ENCODE peak calls at places on chromosomes 7 and 10, in nine cellular contexts. Y, P, V, O, Z, S, K, A and G are unnamed samples.
A peak's percentile ranks its signal among the peaks of the same experiment; 100 is the strongest.

GRCh38 chr7:116224492-116225098 is 14.3 kb downstream of the TES start:
- DNase-seq in Y (no peak), P (no peak), V (no peak), O (no peak), Z (no peak), S (no peak), K (no peak), A (no peak), G (no peak)

GRCh38 chr10:63788152-63788821 is 267.1 kb downstream of the REEP3 start:
- DNase-seq in Y (no peak), P (no peak), V (no peak), O (no peak), Z (no peak), S (no peak), K (no peak), A (no peak), G (no peak)

GRCh38 chr7:50729962-50730361 is 52.7 kb downstream of the GRB10 start:
- DNase-seq in Y (no peak), P (no peak), V (no peak), O (no peak), Z (no peak), S (no peak), K (no peak), A (no peak), G (peak; percentile 24)

GRCh38 chr10:57657164-57657765 is 610.4 kb downstream of the IPMK start:
- DNase-seq in Y (peak; percentile 18), P (peak; percentile 83), V (peak; percentile 12), O (peak; percentile 9), Z (peak; percentile 71), S (no peak), K (peak; percentile 23), A (peak; percentile 47), G (peak; percentile 78)

GRCh38 chr7:76300210-76300731 is 2.2 kb upstream of the HSPB1 start:
- DNase-seq in Y (peak; percentile 82), P (peak; percentile 65), V (no peak), O (no peak), Z (no peak), S (peak; percentile 95), K (no peak), A (no peak), G (no peak)

GRCh38 chr7:52297128-52297527 is 738.3 kb upstream of the POM121L12 start:
- DNase-seq in Y (no peak), P (no peak), V (no peak), O (no peak), Z (no peak), S (no peak), K (no peak), A (no peak), G (no peak)

GRCh38 chr7:103073989-103074518 is 542 bp downstream of the FBXL13 start:
- DNase-seq in Y (peak; percentile 58), P (peak; percentile 28), V (no peak), O (no peak), Z (no peak), S (peak; percentile 5), K (no peak), A (no peak), G (no peak)

GRCh38 chr7:67754651-67755050 is 758.0 kb downstream of the TYW1 start:
- DNase-seq in Y (no peak), P (no peak), V (no peak), O (no peak), Z (no peak), S (no peak), K (no peak), A (no peak), G (no peak)

GRCh38 chr7:111860248-111860647 is 298.0 kb upstream of the IMMP2L start:
- DNase-seq in Y (no peak), P (no peak), V (no peak), O (no peak), Z (no peak), S (no peak), K (no peak), A (no peak), G (no peak)

GRCh38 chr10:126872768-126873167 is 32.5 kb upstream of the DOCK1 start:
- DNase-seq in Y (no peak), P (no peak), V (no peak), O (no peak), Z (no peak), S (no peak), K (no peak), A (no peak), G (no peak)

GRCh38 chr10:45599646-45600045 is 72.9 kb downstream of the ZFAND4 start:
- DNase-seq in Y (no peak), P (no peak), V (no peak), O (no peak), Z (no peak), S (no peak), K (no peak), A (no peak), G (no peak)

DNA sequence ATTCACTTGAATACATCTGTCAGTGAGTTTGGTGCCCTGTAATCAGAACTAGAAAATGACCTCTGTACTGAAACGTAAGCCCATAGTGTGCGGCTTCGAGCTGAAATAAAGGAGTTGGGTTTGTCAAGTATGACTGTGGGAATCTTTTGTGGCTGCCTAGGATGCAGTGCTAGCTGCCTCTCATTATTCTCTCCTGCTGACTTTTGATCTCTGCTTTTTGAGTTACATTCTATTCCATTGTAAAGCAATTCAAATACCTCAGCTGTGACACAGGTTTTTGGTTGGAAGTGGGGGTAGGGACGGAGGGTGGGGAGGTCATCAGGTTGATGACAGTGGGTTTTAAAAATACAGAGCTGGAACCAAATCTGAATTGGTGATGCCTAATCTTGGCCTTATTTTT is 40.4 kb downstream of the ICA1 start:
- DNase-seq in Y (no peak), P (no peak), V (no peak), O (no peak), Z (no peak), S (no peak), K (no peak), A (no peak), G (no peak)
- H3K27ac ChIP-seq in Y (no peak overlapping the region), P (no peak overlapping the region), V (no peak overlapping the region), O (no peak overlapping the region), Z (peak overlapping the region; percentile 52), S (no peak overlapping the region), K (no peak overlapping the region), A (peak overlapping the region; percentile 82), G (no peak overlapping the region)

GRCh38 chr7:35967366-35968139 is 166.7 kb downstream of the SEPTIN7 start:
- DNase-seq in Y (no peak), P (no peak), V (no peak), O (no peak), Z (peak; percentile 49), S (no peak), K (no peak), A (peak; percentile 22), G (no peak)
- TF ChIP-seq CTCF in Y (no peak), P (no peak), V (no peak), O (no peak), Z (no peak), S (no peak), K (no peak), A (no peak), G (no peak)

GRCh38 chr10:58985216-58985615 is 191.2 kb upstream of the PHYHIPL start:
- DNase-seq in Y (no peak), P (no peak), V (no peak), O (no peak), Z (no peak), S (no peak), K (no peak), A (no peak), G (no peak)

GRCh38 chr10:58981846-58982245 is 194.6 kb upstream of the PHYHIPL start:
- DNase-seq in Y (no peak), P (no peak), V (no peak), O (no peak), Z (peak; percentile 32), S (no peak), K (no peak), A (no peak), G (no peak)

GRCh38 chr10:58981051-58981450 is 195.4 kb upstream of the PHYHIPL start:
- DNase-seq in Y (no peak), P (no peak), V (no peak), O (no peak), Z (no peak), S (no peak), K (no peak), A (peak; percentile 28), G (peak; percentile 3)

GRCh38 chr10:58979713-58980112 is 196.7 kb upstream of the PHYHIPL start:
- DNase-seq in Y (no peak), P (no peak), V (no peak), O (no peak), Z (no peak), S (no peak), K (no peak), A (no peak), G (no peak)

DNA sequence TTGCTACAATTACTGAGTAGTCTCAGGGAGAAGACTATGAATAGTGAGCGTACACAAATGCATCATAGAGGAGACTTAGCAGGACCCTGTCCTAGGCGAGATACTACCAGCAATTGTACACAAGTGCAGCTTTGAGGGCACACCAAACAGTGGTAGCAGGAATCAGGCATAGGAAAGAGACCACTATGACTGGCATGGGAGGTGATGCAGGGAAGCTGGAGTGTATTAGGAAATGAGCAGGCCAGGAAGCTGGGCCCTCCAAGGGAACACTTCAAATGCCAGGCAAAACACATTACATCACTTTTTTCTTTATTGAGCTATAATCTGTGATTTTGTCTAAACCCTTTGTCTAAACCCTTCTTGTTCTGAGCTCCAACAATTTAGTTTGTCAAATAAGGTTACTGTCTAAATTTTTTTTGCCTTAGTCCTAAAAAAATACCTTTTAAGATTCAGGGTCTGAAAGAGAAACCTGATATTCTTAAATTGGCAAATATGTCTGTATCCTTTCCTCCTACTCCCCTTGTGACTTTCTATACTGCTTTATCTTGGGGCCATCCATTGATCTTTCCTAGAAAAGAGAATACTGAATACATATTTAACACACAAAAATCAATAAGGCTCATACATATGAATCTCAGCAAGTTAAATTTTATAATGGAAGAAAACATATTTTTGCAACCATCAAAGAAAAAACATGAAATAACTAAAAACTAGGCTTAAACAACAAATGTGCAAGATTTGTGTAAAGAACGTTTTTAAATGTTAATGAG is 193.8 kb upstream of the PHYHIPL start:
- DNase-seq in Y (no peak), P (no peak), V (no peak), O (no peak), Z (no peak), S (no peak), K (no peak), A (no peak), G (no peak)
- H3K27ac ChIP-seq in Y (no peak overlapping the region), P (no peak overlapping the region), V (no peak overlapping the region), O (no peak overlapping the region), Z (no peak overlapping the region), S (no peak overlapping the region), K (no peak overlapping the region), A (no peak overlapping the region), G (no peak overlapping the region)

GRCh38 chr7:47303014-47303694 is 278.8 kb downstream of the TNS3 start:
- DNase-seq in Y (no peak), P (no peak), V (no peak), O (no peak), Z (no peak), S (no peak), K (no peak), A (no peak), G (no peak)

GRCh38 chr7:47307311-47307710 is 274.6 kb downstream of the TNS3 start:
- DNase-seq in Y (no peak), P (no peak), V (no peak), O (no peak), Z (no peak), S (no peak), K (no peak), A (no peak), G (no peak)

GRCh38 chr7:47302560-47302959 is 279.4 kb downstream of the TNS3 start:
- DNase-seq in Y (no peak), P (no peak), V (no peak), O (no peak), Z (no peak), S (no peak), K (no peak), A (no peak), G (no peak)

GRCh38 chr7:47303695-47304453 is 278.0 kb downstream of the TNS3 start:
- DNase-seq in Y (no peak), P (no peak), V (no peak), O (no peak), Z (no peak), S (no peak), K (no peak), A (no peak), G (no peak)

GRCh38 chr7:47304727-47305719 is 276.9 kb downstream of the TNS3 start:
- DNase-seq in Y (no peak), P (no peak), V (no peak), O (peak; percentile 54), Z (no peak), S (no peak), K (no peak), A (no peak), G (no peak)
- TF ChIP-seq CTCF in Y (no peak), P (no peak), V (no peak), O (no peak), Z (no peak), S (no peak), K (no peak), A (no peak), G (no peak)